ENCODE peak calls at places on chromosomes 6 and 20, in nine cellular contexts. O, P, I, B, G, E, K, A and U are unnamed samples.
A peak's percentile ranks its signal among the peaks of the same experiment; 100 is the strongest.

GRCh38 chr20:38196592-38196991 is 31.5 kb upstream of the TGM2 start:
- DNase-seq in A (peak; percentile 95), O (peak; percentile 37), I (no peak), K (no peak), G (no peak), P (no peak), B (no peak), E (no peak), U (peak; percentile 50)

GRCh38 chr6:18293192-18293904 is 29.0 kb upstream of the DEK start:
- DNase-seq in O (no peak), G (no peak), A (no peak), K (peak; percentile 26), P (no peak), B (no peak), I (no peak), E (no peak), U (no peak)

GRCh38 chr6:150229775-150230561 is 87.1 kb downstream of the PPP1R14C start:
- DNase-seq in P (no peak), I (peak; percentile 58), K (peak; percentile 85), G (no peak), E (no peak), A (no peak), O (no peak), B (no peak), U (no peak)

GRCh38 chr20:51525241-51526104 is 17.0 kb downstream of the NFATC2 start:
- DNase-seq in O (no peak), P (no peak), A (no peak), B (no peak), I (no peak), K (no peak), E (no peak), G (no peak), U (no peak)

GRCh38 chr20:50675671-50676376 is 15.5 kb downstream of the RIPOR3 start:
- DNase-seq in P (no peak), K (no peak), A (no peak), B (no peak), O (no peak), I (no peak), E (no peak), G (no peak), U (peak; percentile 83)

GRCh38 chr20:16758459-16759160 is 10.5 kb downstream of the OTOR start:
- DNase-seq in P (no peak), B (no peak), I (no peak), G (no peak), O (no peak), K (no peak), A (no peak), E (no peak), U (no peak)

GRCh38 chr6:14454467-14454763 is 336.8 kb downstream of the CD83 start:
- DNase-seq in E (no peak), K (no peak), P (no peak), G (no peak), B (no peak), A (no peak), I (no peak), O (no peak), U (no peak)

GRCh38 chr20:10971096-10971495 is 297.3 kb upstream of the JAG1 start:
- DNase-seq in B (no peak), E (no peak), K (peak; percentile 71), G (no peak), A (no peak), O (no peak), I (no peak), P (no peak), U (no peak)

GRCh38 chr20:2398453-2398852 is 17.8 kb downstream of the TGM6 start:
- DNase-seq in K (no peak), G (no peak), E (no peak), I (no peak), O (no peak), B (no peak), P (no peak), A (no peak), U (no peak)

GRCh38 chr6:40792183-40792582 is 205.0 kb upstream of the LRFN2 start:
- DNase-seq in G (no peak), O (no peak), B (no peak), E (no peak), I (no peak), K (no peak), P (no peak), A (no peak), U (no peak)

GRCh38 chr6:33981421-33981820 is 164.5 kb downstream of the GRM4 start:
- DNase-seq in B (no peak), I (no peak), E (no peak), K (no peak), P (peak; percentile 11), O (no peak), G (no peak), A (no peak), U (no peak)

GRCh38 chr20:8981482-8981881 is 87.4 kb upstream of the PLCB4 start:
- DNase-seq in G (no peak), K (no peak), B (no peak), O (no peak), P (peak; percentile 46), E (no peak), I (no peak), A (no peak), U (no peak)

DNA sequence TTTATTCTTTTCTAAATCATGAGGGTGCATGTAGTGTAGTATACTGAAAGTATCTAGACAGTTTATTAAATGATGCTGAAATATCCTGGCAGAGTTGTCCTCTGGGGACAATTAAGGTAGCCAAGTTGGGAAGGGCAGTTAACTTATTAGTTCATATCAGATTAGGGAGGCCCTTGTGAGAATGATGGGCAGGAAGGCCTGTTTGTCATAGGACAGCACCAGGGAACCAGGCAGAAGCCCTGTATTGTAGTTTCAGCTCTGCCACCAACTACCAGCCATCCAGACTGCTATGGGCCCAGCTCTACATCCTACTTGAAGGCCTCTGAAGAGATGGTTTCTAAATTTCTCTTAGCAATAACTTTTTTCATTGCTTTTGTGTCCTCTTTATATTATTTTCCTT is 4.0 kb downstream of the MYLIP start:
- DNase-seq in P (no peak), G (no peak), I (no peak), B (no peak), O (no peak), K (no peak), E (no peak), A (no peak), U (no peak)
- H3K4me3 ChIP-seq in P (peak overlapping the region; percentile 27), G (no peak overlapping the region), I (peak overlapping the region; percentile 96), B (no peak overlapping the region), O (no peak overlapping the region), K (no peak overlapping the region), E (no peak overlapping the region), A (peak overlapping the region; percentile 90), U (no peak overlapping the region)

DNA sequence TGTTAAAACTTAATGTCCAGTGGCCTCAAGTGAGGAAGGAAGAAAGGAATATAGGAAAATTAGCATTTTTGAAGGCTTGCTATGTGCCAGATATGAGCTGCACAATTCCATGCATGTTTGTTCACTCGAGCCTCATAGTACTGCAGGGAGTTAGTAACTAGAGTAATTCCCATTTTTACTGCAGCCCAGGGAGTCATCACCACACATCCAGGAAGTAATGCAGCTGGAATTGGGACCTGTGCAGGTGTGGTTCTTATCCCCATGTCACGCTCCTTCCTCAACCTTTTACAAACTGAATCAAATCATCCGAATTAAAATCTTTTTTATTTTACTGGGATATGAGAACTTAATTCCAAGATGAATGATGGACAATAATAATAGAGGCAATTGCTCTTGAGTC is 149.5 kb upstream of the MAFB start:
- DNase-seq in B (no peak), K (no peak), O (no peak), G (no peak), I (no peak), P (no peak), E (no peak), A (no peak), U (no peak)
- H3K4me3 ChIP-seq in B (no peak overlapping the region), K (no peak overlapping the region), O (no peak overlapping the region), G (no peak overlapping the region), I (no peak overlapping the region), P (no peak overlapping the region), E (no peak overlapping the region), A (no peak overlapping the region), U (no peak overlapping the region)

DNA sequence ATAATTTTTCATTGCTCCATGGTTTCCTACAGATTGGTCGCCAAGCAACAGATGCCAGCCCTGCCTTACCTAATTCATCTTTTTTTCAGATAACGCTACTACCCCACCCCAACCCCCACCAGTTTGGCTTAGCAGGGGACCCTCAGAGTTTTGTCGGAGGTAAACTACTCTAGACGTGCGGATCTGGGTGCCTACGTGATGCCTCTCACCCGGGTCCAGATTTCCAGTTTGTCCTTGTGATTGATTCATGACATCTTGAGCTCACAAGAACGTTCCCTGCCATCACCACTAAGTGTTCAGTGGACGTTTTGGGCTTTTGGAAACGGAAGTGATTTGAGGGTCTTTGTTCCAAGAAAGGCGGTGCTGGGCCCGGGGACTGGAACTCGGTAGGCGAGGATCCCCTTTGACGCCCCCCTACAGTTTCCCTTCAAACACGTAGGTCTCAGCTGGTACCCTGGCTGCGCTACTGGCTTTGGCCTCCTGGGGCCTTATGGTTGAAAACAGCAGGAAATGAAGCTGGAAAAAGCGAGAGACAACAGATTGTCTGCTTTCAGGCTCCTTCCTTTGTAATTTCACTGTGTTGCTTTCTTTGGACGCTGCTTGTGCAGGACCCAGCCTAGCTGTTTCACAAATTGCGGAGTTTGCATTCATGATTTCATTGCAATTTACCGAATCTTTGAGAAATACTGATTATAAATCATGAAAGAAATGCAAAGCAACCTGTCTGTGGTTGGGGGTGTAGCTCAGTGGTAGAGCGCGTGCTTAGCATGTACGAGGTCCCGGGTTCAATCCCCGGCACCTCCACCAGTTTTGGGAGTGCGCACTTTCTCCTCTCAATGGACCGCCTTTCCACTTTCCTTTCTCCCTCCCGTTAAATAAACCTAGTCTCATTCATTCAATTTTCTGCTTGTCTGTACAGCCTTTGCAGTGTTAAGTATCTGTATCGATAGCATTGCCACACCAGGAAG is 81.0 kb downstream of the GPX5 start:
- DNase-seq in I (peak; percentile 95), E (no peak), K (peak; percentile 75), A (no peak), B (no peak), O (peak; percentile 31), G (peak; percentile 83), P (no peak), U (peak; percentile 77)
- H3K4me3 ChIP-seq in I (peak overlapping the region; percentile 54), E (no peak overlapping the region), K (peak overlapping the region; percentile 68), A (no peak overlapping the region), B (peak overlapping the region; percentile 43), O (no peak overlapping the region), G (peak overlapping the region; percentile 48), P (no peak overlapping the region), U (peak overlapping the region; percentile 36)

DNA sequence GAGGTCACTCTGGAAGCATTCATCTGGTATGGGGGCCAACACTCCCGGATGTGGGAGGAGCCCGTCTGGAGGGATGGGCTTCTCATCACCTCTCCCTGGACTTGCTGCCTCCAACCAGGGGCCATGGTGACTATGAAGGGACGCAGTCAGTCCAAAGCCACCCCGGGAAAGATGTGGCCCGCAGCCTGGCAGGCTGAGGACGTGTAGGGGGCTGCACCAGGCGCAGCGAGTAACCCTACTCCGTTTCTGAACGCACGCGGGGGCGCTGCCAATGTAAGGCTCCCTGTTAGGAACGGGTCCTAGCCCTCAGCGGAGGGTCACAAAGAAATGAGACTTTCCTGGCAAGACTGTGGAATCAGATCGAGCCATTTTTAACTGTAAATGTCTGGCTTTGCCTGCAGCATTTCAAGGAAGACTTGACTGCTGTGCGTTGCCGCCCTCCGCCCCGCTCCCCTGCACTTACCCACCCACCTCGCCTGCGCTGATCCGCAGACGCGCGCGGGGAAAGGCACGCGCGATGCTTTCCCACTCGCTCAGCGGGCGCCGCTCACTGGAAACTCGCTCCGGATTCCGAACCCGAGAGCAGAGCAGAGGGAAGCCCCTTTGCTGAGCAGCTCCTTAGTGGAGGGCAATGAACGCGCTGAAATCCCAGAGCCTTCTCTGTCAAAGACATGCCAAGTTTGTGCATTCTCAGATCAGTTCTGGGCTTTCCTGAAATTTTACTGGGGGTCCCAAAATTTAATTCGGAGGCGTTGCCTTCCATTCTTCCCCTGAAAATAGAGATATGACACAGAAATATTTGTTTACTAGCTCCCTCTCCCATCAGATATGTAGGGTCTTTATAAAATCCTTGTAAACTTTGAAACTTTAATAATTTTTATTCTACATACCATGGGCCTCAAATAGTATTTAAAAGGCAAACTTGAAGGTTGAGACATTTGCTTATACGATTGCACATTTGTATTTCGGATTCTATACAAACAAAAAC is 54.9 kb downstream of the IL20RA start:
- DNase-seq in K (no peak), B (no peak), O (peak; percentile 24), A (no peak), I (no peak), G (no peak), E (no peak), P (no peak), U (peak; percentile 53)
- H3K4me3 ChIP-seq in K (peak overlapping the region; percentile 27), B (peak overlapping the region; percentile 54), O (peak overlapping the region; percentile 35), A (peak overlapping the region; percentile 23), I (peak overlapping the region; percentile 26), G (peak overlapping the region; percentile 40), E (peak overlapping the region; percentile 19), P (peak overlapping the region; percentile 48), U (peak overlapping the region; percentile 50)